ENCODE peak calls at places on chromosomes 6 and 20, in ten cellular contexts. M, D, V, A, O, L, Q, R, K and W are unnamed samples.

GRCh38 chr6:158835616-158836221 is 16.6 kb upstream of the EZR start:
- DNase-seq in M (peak), D (peak), V (peak), A (peak), O (no peak), L (no peak), Q (peak), R (peak), K (no peak), W (no peak)

GRCh38 chr6:28866342-28867077 is 57.3 kb downstream of the TRIM27 start:
- DNase-seq in M (no peak), D (peak), V (peak), A (peak), O (peak), L (peak), Q (peak), R (peak), K (no peak), W (peak)

GRCh38 chr6:3389390-3390167 is 67.3 kb downstream of the SLC22A23 start:
- DNase-seq in M (no peak), D (no peak), V (no peak), A (no peak), O (no peak), L (no peak), Q (no peak), R (no peak), K (no peak), W (peak)

GRCh38 chr6:108581237-108581931 is 20.7 kb downstream of the FOXO3 start:
- DNase-seq in M (no peak), D (no peak), V (no peak), A (no peak), O (peak), L (no peak), Q (peak), R (peak), K (no peak), W (peak)

GRCh38 chr20:14234666-14235295 is 102.6 kb downstream of the FLRT3 start:
- DNase-seq in M (no peak), D (no peak), V (no peak), A (no peak), O (no peak), L (no peak), Q (no peak), R (no peak), K (no peak), W (no peak)

GRCh38 chr6:38068854-38069253 is 249.3 kb downstream of the ZFAND3 start:
- DNase-seq in M (no peak), D (no peak), V (no peak), A (no peak), O (peak), L (no peak), Q (no peak), R (no peak), K (no peak), W (no peak)

GRCh38 chr6:21426841-21427490 is 166.6 kb upstream of the SOX4 start:
- DNase-seq in M (no peak), D (no peak), V (no peak), A (no peak), O (no peak), L (no peak), Q (no peak), R (no peak), K (no peak), W (no peak)

GRCh38 chr20:2217857-2218529 is 77.8 kb upstream of the TGM3 start:
- DNase-seq in M (no peak), D (no peak), V (no peak), A (peak), O (no peak), L (no peak), Q (no peak), R (peak), K (no peak), W (no peak)

GRCh38 chr6:8059129-8059528 is 5.1 kb downstream of the BLOC1S5 start:
- DNase-seq in M (no peak), D (no peak), V (no peak), A (no peak), O (peak), L (no peak), Q (no peak), R (no peak), K (no peak), W (no peak)

DNA sequence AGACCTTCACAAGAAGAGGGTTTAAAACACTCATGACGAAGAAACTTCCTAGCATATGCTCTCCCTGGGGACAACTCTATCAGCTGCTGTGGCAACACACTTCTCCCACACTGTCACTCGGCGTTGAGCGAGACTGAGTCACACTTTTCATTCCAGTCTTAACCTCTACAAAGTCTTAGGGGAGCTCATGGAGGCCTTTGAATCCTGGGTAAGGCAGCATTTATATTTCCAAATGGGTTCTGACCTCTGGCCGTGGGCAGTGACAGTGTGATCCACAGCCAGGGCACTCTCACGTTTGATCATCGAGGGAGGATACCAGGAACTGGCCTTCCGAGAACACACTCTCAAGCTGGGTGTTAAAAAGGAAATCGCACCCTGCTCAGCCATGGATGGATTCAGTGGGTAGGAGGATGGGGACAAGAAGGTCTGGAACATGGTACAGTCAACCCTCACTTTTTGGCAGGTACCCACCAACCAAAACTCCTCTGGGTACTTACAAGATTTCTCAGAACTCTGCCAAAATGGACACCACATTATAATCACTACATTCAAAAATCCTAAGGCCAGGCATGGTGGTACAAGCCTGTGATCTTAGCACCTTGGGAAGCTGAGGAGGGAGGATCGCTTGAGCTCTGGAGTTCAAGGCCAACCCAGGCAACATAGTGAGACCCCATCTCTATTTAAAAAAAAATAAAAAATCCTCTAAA is 19.6 kb downstream of the RRBP1 start:
- DNase-seq in M (no peak), D (no peak), V (no peak), A (peak), O (no peak), L (no peak), Q (peak), R (no peak), K (no peak), W (no peak)
- TF ChIP-seq POLR2AphosphoS5 in M (no peak), D (no peak), V (no peak), A (no peak), O (no peak), L (peak), Q (peak), R (peak), K (no peak), W (no peak)

DNA sequence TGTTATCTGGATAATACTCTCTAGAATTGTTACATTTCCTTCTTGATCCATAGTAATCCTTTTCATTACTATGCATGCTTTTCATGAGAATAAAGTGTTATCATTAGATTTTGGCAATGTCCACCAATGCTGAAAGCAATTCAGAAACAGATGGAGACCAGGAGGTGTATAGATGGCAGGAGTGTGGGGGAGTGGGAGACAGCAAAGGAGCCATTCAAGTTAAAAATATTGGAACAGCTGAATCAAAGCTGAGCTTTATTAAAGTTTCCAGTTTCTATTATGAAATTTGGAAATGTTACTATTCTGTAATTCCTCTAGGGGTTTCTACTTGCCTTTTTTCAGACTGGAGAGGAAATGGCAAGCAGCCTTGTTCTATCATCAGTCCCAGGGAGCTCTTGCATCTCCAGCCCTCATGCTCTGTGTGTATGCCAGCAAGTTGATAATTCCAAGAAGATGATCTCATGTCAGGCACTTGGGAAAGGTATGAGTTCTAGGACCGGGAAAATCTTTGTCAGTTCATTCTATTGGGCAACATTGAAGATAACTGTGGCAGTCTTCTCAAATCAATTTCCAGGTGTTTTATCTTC is 228.0 kb downstream of the CD109 start:
- DNase-seq in M (no peak), D (no peak), V (no peak), A (no peak), O (no peak), L (no peak), Q (peak), R (no peak), K (no peak), W (no peak)
- TF ChIP-seq EP300 in M (no peak), D (no peak), V (no peak), A (no peak), O (no peak), L (no peak), Q (no peak), R (no peak), K (no peak), W (no peak)

DNA sequence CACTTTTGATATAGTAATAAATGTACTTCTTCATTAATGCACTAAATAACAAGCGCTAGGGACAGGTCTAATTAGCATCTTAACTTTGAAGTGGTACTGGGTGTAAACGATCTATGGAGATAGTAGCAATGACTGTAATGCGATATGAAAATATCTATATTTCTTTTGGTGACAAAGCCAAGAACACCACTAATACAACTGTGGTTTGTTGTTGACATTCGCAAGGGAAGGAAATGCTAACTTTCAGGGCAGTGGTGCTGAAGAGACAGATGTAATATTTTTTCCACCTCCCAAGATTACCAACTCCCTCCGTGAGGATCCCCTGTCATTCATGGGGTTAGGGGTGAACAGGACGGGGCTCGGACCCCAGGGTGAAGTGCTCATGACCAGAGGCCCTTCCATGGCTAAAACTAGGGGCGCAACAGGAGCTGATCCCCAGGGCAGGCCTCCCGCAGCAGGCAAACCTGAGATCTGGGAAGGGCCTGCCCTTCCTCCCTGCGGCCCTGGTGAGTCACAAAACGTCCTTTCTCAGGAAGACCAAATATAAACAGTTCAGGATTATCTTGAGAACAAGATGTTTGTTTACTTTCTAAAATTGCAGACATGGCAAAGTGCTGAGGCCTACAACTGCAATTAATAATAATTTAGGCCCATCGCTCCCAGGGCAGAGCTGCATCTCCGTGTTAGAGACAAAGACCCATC is 65.0 kb upstream of the TOX2 start:
- DNase-seq in M (no peak), D (no peak), V (no peak), A (no peak), O (no peak), L (no peak), Q (no peak), R (no peak), K (no peak), W (no peak)
- TF ChIP-seq POLR2AphosphoS5 in M (no peak), D (peak), V (no peak), A (peak), O (no peak), L (peak), Q (peak), R (peak), K (no peak), W (no peak)

GRCh38 chr20:17835240-17835940 is 133.2 kb downstream of the SNX5 start:
- DNase-seq in M (no peak), D (no peak), V (no peak), A (peak), O (no peak), L (no peak), Q (peak), R (no peak), K (no peak), W (no peak)
- TF ChIP-seq EP300 in M (no peak), D (no peak), V (no peak), A (no peak), O (no peak), L (no peak), Q (no peak), R (no peak), K (no peak), W (no peak)

GRCh38 chr20:42259389-42259788 is 641.2 kb upstream of the CHD6 start:
- DNase-seq in M (no peak), D (no peak), V (no peak), A (no peak), O (no peak), L (no peak), Q (no peak), R (no peak), K (no peak), W (no peak)

GRCh38 chr20:42258568-42258967 is 640.4 kb upstream of the CHD6 start:
- DNase-seq in M (no peak), D (no peak), V (no peak), A (no peak), O (no peak), L (no peak), Q (no peak), R (no peak), K (no peak), W (no peak)

GRCh38 chr20:42260216-42260615 is 642.0 kb upstream of the CHD6 start:
- DNase-seq in M (no peak), D (no peak), V (no peak), A (no peak), O (no peak), L (no peak), Q (no peak), R (no peak), K (no peak), W (no peak)

GRCh38 chr20:42254673-42255072 is 636.5 kb upstream of the CHD6 start:
- DNase-seq in M (no peak), D (no peak), V (no peak), A (no peak), O (no peak), L (no peak), Q (no peak), R (no peak), K (no peak), W (no peak)

GRCh38 chr20:42255820-42256219 is 637.6 kb upstream of the CHD6 start:
- DNase-seq in M (no peak), D (no peak), V (no peak), A (no peak), O (no peak), L (no peak), Q (no peak), R (no peak), K (no peak), W (no peak)
- TF ChIP-seq POLR2AphosphoS5 in M (no peak), D (no peak), V (no peak), A (no peak), O (no peak), L (no peak), Q (no peak), R (no peak), K (no peak), W (no peak)

GRCh38 chr6:97705568-97705967 is 422.6 kb upstream of the MMS22L start:
- DNase-seq in M (no peak), D (no peak), V (peak), A (no peak), O (peak), L (no peak), Q (no peak), R (no peak), K (no peak), W (no peak)
- TF ChIP-seq EP300 in M (no peak), D (no peak), V (no peak), A (no peak), O (no peak), L (no peak), Q (no peak), R (no peak), K (no peak), W (no peak)

DNA sequence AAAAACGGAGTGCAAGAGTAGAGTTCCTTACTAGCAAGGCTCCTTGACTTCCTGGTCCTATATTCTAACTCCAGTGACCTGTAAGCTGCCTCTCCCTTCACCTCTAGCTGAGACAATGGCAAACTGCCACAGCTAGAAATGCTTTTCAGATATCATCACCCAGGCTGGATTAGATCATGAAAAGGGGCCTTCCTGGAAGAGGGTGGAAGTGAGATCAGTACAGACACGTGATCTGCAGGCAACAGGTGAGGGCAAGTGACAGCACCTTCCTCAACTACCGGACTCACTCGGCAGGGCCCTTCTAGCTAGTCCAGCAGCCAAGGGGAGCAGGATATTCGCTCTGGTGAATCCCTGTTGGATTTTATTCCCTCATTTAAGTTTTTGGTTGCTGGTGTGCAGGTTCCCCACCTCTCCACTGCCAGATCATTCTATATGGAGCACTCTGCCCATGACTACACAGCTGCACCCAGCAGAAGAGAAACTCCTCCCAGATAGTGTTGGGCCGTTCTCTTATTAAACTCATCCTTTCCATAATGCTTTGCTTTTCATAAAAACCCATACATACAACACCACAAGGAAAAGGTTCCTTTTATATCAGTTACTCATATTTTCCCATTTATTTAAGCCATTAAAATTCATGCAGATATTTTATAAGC is 26.4 kb upstream of the FAM83C start:
- DNase-seq in M (no peak), D (peak), V (peak), A (peak), O (no peak), L (no peak), Q (no peak), R (peak), K (no peak), W (no peak)
- TF ChIP-seq POLR2AphosphoS5 in M (no peak), D (no peak), V (no peak), A (peak), O (peak), L (no peak), Q (peak), R (peak), K (no peak), W (no peak)

GRCh38 chr6:73985891-73986290 is 289.9 kb downstream of the CD109 start:
- DNase-seq in M (no peak), D (no peak), V (no peak), A (no peak), O (no peak), L (no peak), Q (no peak), R (no peak), K (peak), W (no peak)
- TF ChIP-seq EP300 in M (no peak), D (no peak), V (no peak), A (no peak), O (no peak), L (no peak), Q (no peak), R (no peak), K (no peak), W (no peak)